ENCODE peak calls at places on chromosome 15, in seven cellular contexts. S, V, D, E, J, U and B are unnamed samples.

GRCh38 chr15:75729304-75730069 is 16.8 kb upstream of the CSPG4 start:
- DNase-seq in S (no peak), V (no peak), D (no peak), E (no peak), J (no peak), U (no peak), B (no peak)

GRCh38 chr15:77851696-77852095 is 219.0 kb upstream of the LINGO1 start:
- DNase-seq in S (no peak), V (no peak), D (no peak), E (no peak), J (no peak), U (no peak), B (peak)

GRCh38 chr15:89820651-89821611 is 6.3 kb upstream of the ANPEP start:
- DNase-seq in S (no peak), V (no peak), D (peak), E (peak), J (no peak), U (peak), B (no peak)

GRCh38 chr15:27061739-27062138 is 90.8 kb downstream of the GABRG3 start:
- DNase-seq in S (no peak), V (no peak), D (peak), E (no peak), J (no peak), U (no peak), B (no peak)

GRCh38 chr15:25739687-25740121 is 123.4 kb downstream of the ATP10A start:
- DNase-seq in S (no peak), V (peak), D (peak), E (peak), J (no peak), U (peak), B (peak)

GRCh38 chr15:96322401-96323249 is 7.9 kb upstream of the NR2F2 start:
- DNase-seq in S (peak), V (no peak), D (peak), E (peak), J (peak), U (no peak), B (peak)

GRCh38 chr15:25055356-25056068 is 100.7 kb downstream of the SNRPN start:
- DNase-seq in S (no peak), V (no peak), D (no peak), E (no peak), J (no peak), U (no peak), B (peak)

GRCh38 chr15:90907051-90907660 is 4.1 kb downstream of the MAN2A2 start:
- DNase-seq in S (no peak), V (no peak), D (no peak), E (no peak), J (no peak), U (no peak), B (no peak)

GRCh38 chr15:27961801-27962200 is 137.3 kb downstream of the OCA2 start:
- DNase-seq in S (no peak), V (no peak), D (no peak), E (no peak), J (no peak), U (no peak), B (no peak)

GRCh38 chr15:99016680-99017321 is 9.2 kb upstream of the PGPEP1L start:
- DNase-seq in S (no peak), V (no peak), D (peak), E (peak), J (no peak), U (peak), B (no peak)

GRCh38 chr15:101010781-101011180 is 91.6 kb downstream of the LRRK1 start:
- DNase-seq in S (peak), V (no peak), D (no peak), E (no peak), J (no peak), U (no peak), B (no peak)

GRCh38 chr15:88061452-88061851 is 195.1 kb downstream of the NTRK3 start:
- DNase-seq in S (no peak), V (no peak), D (no peak), E (no peak), J (no peak), U (no peak), B (no peak)

GRCh38 chr15:32979710-32980109 is 214.8 kb downstream of the FMN1 start:
- DNase-seq in S (no peak), V (no peak), D (peak), E (peak), J (no peak), U (no peak), B (no peak)

GRCh38 chr15:90231028-90232017 is 2.4 kb downstream of the CIB1 start:
- DNase-seq in S (no peak), V (no peak), D (no peak), E (peak), J (no peak), U (no peak), B (no peak)

GRCh38 chr15:87973456-87974215 is 282.9 kb downstream of the NTRK3 start:
- DNase-seq in S (peak), V (peak), D (no peak), E (no peak), J (no peak), U (no peak), B (peak)

GRCh38 chr15:73617310-73617709 is 15.9 kb downstream of the NPTN start:
- DNase-seq in S (no peak), V (no peak), D (peak), E (no peak), J (no peak), U (no peak), B (no peak)
- H3K27ac ChIP-seq in S (no peak), V (peak), D (no peak), E (no peak), J (no peak), U (no peak), B (peak)

GRCh38 chr15:52804526-52805081 is 14.5 kb upstream of the ONECUT1 start:
- DNase-seq in S (no peak), V (no peak), D (peak), E (no peak), J (no peak), U (no peak), B (peak)
- H3K4me3 ChIP-seq in S (peak), V (peak), D (peak), E (no peak), J (no peak), U (no peak), B (peak)

GRCh38 chr15:59268980-59269472 is 62.4 kb downstream of the LDHAL6B start:
- DNase-seq in S (no peak), V (no peak), D (no peak), E (no peak), J (no peak), U (no peak), B (no peak)

GRCh38 chr15:59274126-59274970 is 67.7 kb downstream of the LDHAL6B start:
- DNase-seq in S (no peak), V (no peak), D (peak), E (peak), J (no peak), U (no peak), B (no peak)

GRCh38 chr15:59271595-59272201 is 65.1 kb downstream of the LDHAL6B start:
- DNase-seq in S (no peak), V (no peak), D (no peak), E (no peak), J (no peak), U (no peak), B (no peak)

GRCh38 chr15:59276225-59277178 is 69.9 kb downstream of the LDHAL6B start:
- DNase-seq in S (no peak), V (no peak), D (no peak), E (no peak), J (no peak), U (peak), B (no peak)

DNA sequence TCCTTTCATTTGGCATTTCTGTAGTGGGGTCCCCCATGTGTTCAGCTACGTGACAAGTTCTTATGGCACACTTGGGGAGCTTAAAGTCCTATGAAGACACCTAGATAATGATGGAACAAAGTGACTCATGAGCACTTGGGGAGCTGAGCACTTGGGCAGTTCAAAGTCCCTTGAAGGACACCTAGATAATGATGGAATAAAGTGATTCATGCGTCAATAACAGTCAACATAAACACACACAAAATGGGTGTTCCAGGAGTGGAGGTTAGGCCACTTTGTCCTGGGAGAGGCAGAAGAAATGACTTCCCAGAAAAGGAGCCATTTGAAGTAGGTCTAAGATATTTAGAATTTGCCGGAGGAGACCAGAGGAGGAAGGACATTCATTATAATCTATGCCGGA is 66.6 kb downstream of the LDHAL6B start:
- DNase-seq in S (no peak), V (no peak), D (no peak), E (no peak), J (no peak), U (no peak), B (no peak)
- H3K27ac ChIP-seq in S (no peak), V (no peak), D (no peak), E (no peak), J (no peak), U (peak), B (no peak)

DNA sequence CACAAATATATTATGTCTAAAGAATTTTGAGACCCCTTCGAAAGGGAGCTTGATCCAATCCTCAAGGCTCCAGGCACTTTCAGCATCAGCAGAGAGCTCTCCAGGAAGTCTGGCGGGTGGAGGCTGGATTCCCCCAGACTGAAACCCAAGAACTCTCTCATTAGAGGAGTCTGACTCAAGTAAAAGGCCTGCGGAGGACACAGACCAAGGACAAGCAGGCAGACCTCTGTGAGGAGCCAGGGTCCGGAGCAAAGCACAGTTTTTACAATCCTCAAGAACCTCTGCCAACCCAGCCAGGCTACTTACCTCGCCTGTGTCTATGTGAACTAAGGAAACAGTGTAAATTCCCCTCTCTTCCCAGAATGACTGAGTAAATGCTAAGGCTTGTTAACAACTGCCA is 86.2 kb downstream of the FBN1 start:
- DNase-seq in S (peak), V (no peak), D (peak), E (peak), J (peak), U (no peak), B (peak)
- H3K4me3 ChIP-seq in S (peak), V (no peak), D (peak), E (no peak), J (no peak), U (no peak), B (no peak)

GRCh38 chr15:66269326-66270090 is 16.0 kb upstream of the MEGF11 start:
- DNase-seq in S (no peak), V (peak), D (peak), E (peak), J (no peak), U (no peak), B (peak)
- H3K27ac ChIP-seq in S (no peak), V (no peak), D (no peak), E (no peak), J (no peak), U (no peak), B (no peak)

GRCh38 chr15:61501815-61502214 is 272.7 kb upstream of the RORA start:
- DNase-seq in S (no peak), V (no peak), D (no peak), E (no peak), J (no peak), U (no peak), B (no peak)

GRCh38 chr15:61503383-61503969 is 274.4 kb upstream of the RORA start:
- DNase-seq in S (no peak), V (no peak), D (no peak), E (no peak), J (no peak), U (no peak), B (no peak)

GRCh38 chr15:61500951-61501350 is 271.8 kb upstream of the RORA start:
- DNase-seq in S (no peak), V (no peak), D (no peak), E (no peak), J (no peak), U (no peak), B (no peak)

GRCh38 chr15:61499371-61499770 is 270.3 kb upstream of the RORA start:
- DNase-seq in S (no peak), V (no peak), D (no peak), E (no peak), J (no peak), U (no peak), B (no peak)
- H3K4me3 ChIP-seq in S (no peak), V (no peak), D (no peak), E (no peak), J (no peak), U (no peak), B (no peak)

DNA sequence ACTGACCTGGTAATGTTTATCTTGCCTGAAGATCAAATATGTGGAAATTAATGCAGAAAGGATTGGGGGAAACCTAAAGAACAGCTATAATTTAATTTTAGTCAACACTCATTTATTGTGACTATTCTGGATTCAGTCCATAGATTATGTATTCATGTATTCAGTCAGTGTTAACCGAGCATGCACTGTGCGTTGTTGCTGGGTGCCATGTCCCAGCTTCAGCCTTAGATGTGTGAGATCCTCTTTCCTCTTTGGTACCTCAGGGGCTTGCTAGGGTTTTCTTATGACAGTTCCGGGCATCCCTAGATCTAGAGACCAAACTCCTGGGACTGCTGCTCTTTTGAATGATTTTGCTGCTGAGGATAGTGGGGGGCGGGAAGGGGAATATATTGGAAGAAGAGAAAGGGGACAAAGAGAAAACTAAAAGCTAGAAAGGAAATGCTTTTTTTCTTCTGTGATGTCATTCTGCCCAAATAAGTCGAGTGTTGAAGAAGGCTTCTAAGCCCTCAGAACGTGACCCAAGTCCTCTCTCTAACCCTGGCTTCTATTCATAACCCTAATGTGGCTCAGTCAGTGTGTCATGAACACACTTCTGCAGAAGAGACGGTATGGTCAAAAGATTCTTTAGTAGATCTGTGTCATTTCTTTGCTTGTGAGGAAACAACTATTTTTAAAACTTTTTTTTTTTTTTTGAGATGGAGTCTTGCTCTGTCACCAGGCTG is 33.5 kb downstream of the STARD9 start:
- DNase-seq in S (no peak), V (no peak), D (no peak), E (no peak), J (no peak), U (no peak), B (no peak)
- H3K27ac ChIP-seq in S (peak), V (no peak), D (no peak), E (no peak), J (no peak), U (no peak), B (no peak)

DNA sequence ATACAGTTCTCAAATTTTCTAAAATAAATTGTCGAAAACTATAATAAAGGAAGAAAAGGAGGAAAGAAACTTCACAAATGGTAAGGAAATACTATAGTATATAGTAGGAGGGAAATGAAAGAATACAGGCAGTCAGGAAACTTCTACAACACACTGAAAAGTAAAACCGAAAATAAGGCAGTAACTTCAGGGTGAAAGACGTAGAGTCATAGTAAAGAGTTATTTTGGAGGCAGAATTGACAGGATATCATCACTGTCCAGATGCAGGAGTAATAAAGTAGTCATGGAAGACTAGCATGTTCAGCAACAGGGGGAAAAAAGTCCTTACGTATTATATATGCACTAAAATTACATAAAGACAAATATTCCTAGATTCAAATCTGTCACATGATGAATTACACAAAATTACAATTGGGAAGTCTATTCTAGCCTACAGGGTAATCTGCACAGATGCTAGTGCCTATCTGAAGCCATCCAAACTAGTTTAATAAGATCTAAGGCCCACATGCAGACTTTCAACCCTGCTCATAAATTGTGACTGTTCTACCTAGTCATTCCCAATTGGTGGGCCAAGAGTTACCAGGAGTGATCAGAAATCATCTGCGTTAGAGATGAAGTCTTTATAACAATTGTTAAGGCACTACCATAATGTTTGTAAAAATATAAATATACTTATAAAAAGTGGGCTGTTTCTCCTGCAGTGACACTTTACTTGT is 14.0 kb downstream of the VPS13C start:
- DNase-seq in S (no peak), V (no peak), D (no peak), E (no peak), J (no peak), U (no peak), B (no peak)
- H3K4me3 ChIP-seq in S (no peak), V (no peak), D (no peak), E (no peak), J (no peak), U (no peak), B (no peak)